ENCODE peak calls at places on chromosome 10, in five cellular contexts. One of them, this sample, is unnamed.

GRCh38 chr10:73220989-73221388 is 26.1 kb downstream of the DNAJC9 start:
- DNase-seq in K562: no peak
- DNase-seq in GM12878: no peak
- DNase-seq in SK-N-SH: no peak
- DNase-seq in IMR-90: no peak
- DNase-seq in this sample: no peak

GRCh38 chr10:111076191-111076681 is 593 bp upstream of the ADRA2A start:
- DNase-seq in SK-N-SH: peak; percentile 93
- DNase-seq in K562: peak; percentile 51
- DNase-seq in GM12878: no peak
- DNase-seq in IMR-90: peak; percentile 27
- DNase-seq in this sample: peak; percentile 71

GRCh38 chr10:70267161-70267933 is 16.5 kb downstream of the NPFFR1 start:
- DNase-seq in SK-N-SH: no peak
- DNase-seq in K562: peak; percentile 43
- DNase-seq in IMR-90: peak; percentile 98
- DNase-seq in GM12878: no peak
- DNase-seq in this sample: peak; percentile 73

GRCh38 chr10:51716981-51717380 is 17.6 kb upstream of the CSTF2T start:
- DNase-seq in IMR-90: peak; percentile 40
- DNase-seq in SK-N-SH: no peak
- DNase-seq in K562: no peak
- DNase-seq in GM12878: no peak
- DNase-seq in this sample: no peak

GRCh38 chr10:21515581-21516269 is 9.8 kb downstream of the SKIDA1 start:
- DNase-seq in IMR-90: no peak
- DNase-seq in SK-N-SH: no peak
- DNase-seq in GM12878: no peak
- DNase-seq in K562: no peak
- DNase-seq in this sample: no peak

GRCh38 chr10:14688606-14689005 is 86.1 kb downstream of the FAM107B start:
- DNase-seq in IMR-90: peak; percentile 89
- DNase-seq in K562: no peak
- DNase-seq in GM12878: no peak
- DNase-seq in SK-N-SH: peak; percentile 44
- DNase-seq in this sample: no peak

GRCh38 chr10:110006358-110007170 is 1.2 kb upstream of the ADD3 start:
- DNase-seq in GM12878: no peak
- DNase-seq in IMR-90: peak; percentile 70
- DNase-seq in SK-N-SH: peak; percentile 16
- DNase-seq in K562: no peak
- DNase-seq in this sample: peak; percentile 31

GRCh38 chr10:10914129-10914528 is 103.5 kb upstream of the CELF2 start:
- DNase-seq in GM12878: no peak
- DNase-seq in SK-N-SH: no peak
- DNase-seq in IMR-90: no peak
- DNase-seq in K562: no peak
- DNase-seq in this sample: no peak

GRCh38 chr10:52883996-52884871 is 111.7 kb upstream of the MBL2 start:
- DNase-seq in K562: peak; percentile 37
- DNase-seq in GM12878: peak; percentile 25
- DNase-seq in SK-N-SH: peak; percentile 74
- DNase-seq in IMR-90: peak; percentile 67
- DNase-seq in this sample: peak; percentile 40

GRCh38 chr10:26365681-26366327 is 72.3 kb upstream of the APBB1IP start:
- DNase-seq in GM12878: no peak
- DNase-seq in K562: no peak
- DNase-seq in SK-N-SH: no peak
- DNase-seq in IMR-90: no peak
- DNase-seq in this sample: peak; percentile 73

GRCh38 chr10:34967411-34967880 is 122.7 kb downstream of the CUL2 start:
- DNase-seq in K562: no peak
- DNase-seq in IMR-90: peak; percentile 38
- DNase-seq in GM12878: no peak
- DNase-seq in SK-N-SH: no peak
- DNase-seq in this sample: no peak

GRCh38 chr10:92208736-92209135 is 82.1 kb downstream of the CPEB3 start:
- DNase-seq in K562: no peak
- DNase-seq in GM12878: no peak
- DNase-seq in IMR-90: peak; percentile 27
- DNase-seq in SK-N-SH: no peak
- DNase-seq in this sample: no peak

GRCh38 chr10:91589015-91589655 is 43.7 kb downstream of the PPP1R3C start:
- DNase-seq in IMR-90: peak; percentile 46
- DNase-seq in SK-N-SH: no peak
- DNase-seq in GM12878: no peak
- DNase-seq in K562: no peak
- DNase-seq in this sample: peak; percentile 94

GRCh38 chr10:87818505-87819273 is 663 bp upstream of the ATAD1 start:
- DNase-seq in GM12878: peak; percentile 63
- DNase-seq in IMR-90: peak; percentile 43
- DNase-seq in K562: peak; percentile 24
- DNase-seq in SK-N-SH: peak; percentile 51
- DNase-seq in this sample: peak; percentile 30

GRCh38 chr10:11823122-11823988 is at the start of gene PROSER2:
- DNase-seq in SK-N-SH: peak; percentile 82
- DNase-seq in GM12878: no peak
- DNase-seq in K562: peak; percentile 81
- DNase-seq in IMR-90: peak; percentile 52
- DNase-seq in this sample: peak; percentile 77

GRCh38 chr10:119364941-119365340 is 157.6 kb downstream of the GRK5 start:
- DNase-seq in SK-N-SH: peak; percentile 53
- DNase-seq in GM12878: no peak
- DNase-seq in IMR-90: peak; percentile 31
- DNase-seq in K562: no peak
- DNase-seq in this sample: no peak

GRCh38 chr10:7193369-7193768 is 217.5 kb downstream of the SFMBT2 start:
- DNase-seq in K562: no peak
- DNase-seq in IMR-90: no peak
- DNase-seq in GM12878: no peak
- DNase-seq in SK-N-SH: no peak
- DNase-seq in this sample: no peak

GRCh38 chr10:71471031-71471430 is 74.3 kb downstream of the CDH23 start:
- DNase-seq in SK-N-SH: no peak
- DNase-seq in GM12878: no peak
- DNase-seq in IMR-90: no peak
- DNase-seq in K562: no peak
- DNase-seq in this sample: no peak

DNA sequence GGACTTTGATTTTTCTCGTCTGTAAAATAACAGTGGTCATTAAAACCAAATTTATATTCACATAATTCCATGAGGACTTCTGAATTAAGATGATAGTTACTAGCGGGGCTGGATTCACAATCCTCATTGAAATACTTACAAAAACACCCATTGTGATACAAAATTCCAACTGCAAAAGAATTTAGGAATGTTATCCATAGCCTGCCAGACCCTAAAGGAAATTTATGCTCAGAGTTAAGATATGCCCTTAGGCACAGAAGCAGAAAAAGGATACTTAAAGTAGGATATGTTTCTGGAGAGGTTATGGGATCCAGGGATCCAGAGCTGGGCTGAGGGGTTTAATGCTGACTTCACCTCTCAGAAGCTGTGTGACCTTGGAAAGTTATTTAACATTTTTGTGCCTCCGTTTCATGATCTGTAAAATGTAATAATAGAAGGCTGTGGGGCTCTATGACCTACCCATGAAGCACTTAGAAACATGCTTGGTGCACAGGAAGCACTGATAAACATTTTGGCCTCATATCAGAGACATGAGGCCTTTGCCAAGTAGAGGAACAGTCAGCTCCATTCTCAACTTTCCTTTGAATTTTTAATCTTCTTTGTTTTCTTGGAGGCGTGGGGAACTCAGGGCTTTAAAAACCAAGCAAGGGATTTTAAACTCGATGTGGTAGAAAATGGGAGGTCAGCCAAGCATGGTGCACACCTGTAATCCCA is 744.7 kb downstream of the KCNMA1 start:
- DNase-seq in K562: no peak
- DNase-seq in GM12878: no peak
- DNase-seq in IMR-90: no peak
- DNase-seq in SK-N-SH: no peak
- DNase-seq in this sample: no peak
- TF ChIP-seq RCOR1 in K562: no peak
- TF ChIP-seq RCOR1 in GM12878: no peak
- TF ChIP-seq RCOR1 in IMR-90: no peak
- TF ChIP-seq RCOR1 in SK-N-SH: no peak
- TF ChIP-seq RCOR1 in this sample: no peak

GRCh38 chr10:78630944-78631838 is 437.6 kb upstream of the ZMIZ1 start:
- DNase-seq in K562: no peak
- DNase-seq in IMR-90: peak; percentile 61
- DNase-seq in SK-N-SH: no peak
- DNase-seq in GM12878: no peak
- DNase-seq in this sample: no peak

GRCh38 chr10:78629773-78630172 is 439.0 kb upstream of the ZMIZ1 start:
- DNase-seq in SK-N-SH: no peak
- DNase-seq in IMR-90: no peak
- DNase-seq in GM12878: no peak
- DNase-seq in K562: no peak
- DNase-seq in this sample: no peak

GRCh38 chr10:78634835-78635234 is 433.9 kb upstream of the ZMIZ1 start:
- DNase-seq in SK-N-SH: no peak
- DNase-seq in K562: no peak
- DNase-seq in GM12878: no peak
- DNase-seq in IMR-90: peak; percentile 34
- DNase-seq in this sample: no peak

GRCh38 chr10:78639629-78640028 is 429.1 kb upstream of the ZMIZ1 start:
- DNase-seq in GM12878: no peak
- DNase-seq in K562: no peak
- DNase-seq in IMR-90: no peak
- DNase-seq in SK-N-SH: no peak
- DNase-seq in this sample: no peak

GRCh38 chr10:78634389-78634815 is 434.4 kb upstream of the ZMIZ1 start:
- DNase-seq in GM12878: no peak
- DNase-seq in IMR-90: peak; percentile 45
- DNase-seq in SK-N-SH: peak; percentile 66
- DNase-seq in K562: no peak
- DNase-seq in this sample: no peak
- TF ChIP-seq RCOR1 in GM12878: no peak
- TF ChIP-seq RCOR1 in IMR-90: no peak
- TF ChIP-seq RCOR1 in SK-N-SH: peak; percentile 71
- TF ChIP-seq RCOR1 in K562: no peak
- TF ChIP-seq RCOR1 in this sample: no peak

GRCh38 chr10:129398861-129399260 is 68.2 kb upstream of the MGMT start:
- DNase-seq in GM12878: no peak
- DNase-seq in SK-N-SH: no peak
- DNase-seq in K562: no peak
- DNase-seq in IMR-90: no peak
- DNase-seq in this sample: no peak
- TF ChIP-seq RCOR1 in GM12878: no peak
- TF ChIP-seq RCOR1 in SK-N-SH: no peak
- TF ChIP-seq RCOR1 in K562: no peak
- TF ChIP-seq RCOR1 in IMR-90: no peak
- TF ChIP-seq RCOR1 in this sample: no peak

GRCh38 chr10:1295756-1296480 is 239.7 kb downstream of the WDR37 start:
- DNase-seq in SK-N-SH: no peak
- DNase-seq in K562: no peak
- DNase-seq in GM12878: no peak
- DNase-seq in IMR-90: no peak
- DNase-seq in this sample: no peak
- TF ChIP-seq RCOR1 in SK-N-SH: no peak
- TF ChIP-seq RCOR1 in K562: no peak
- TF ChIP-seq RCOR1 in GM12878: no peak
- TF ChIP-seq RCOR1 in IMR-90: no peak
- TF ChIP-seq RCOR1 in this sample: no peak

DNA sequence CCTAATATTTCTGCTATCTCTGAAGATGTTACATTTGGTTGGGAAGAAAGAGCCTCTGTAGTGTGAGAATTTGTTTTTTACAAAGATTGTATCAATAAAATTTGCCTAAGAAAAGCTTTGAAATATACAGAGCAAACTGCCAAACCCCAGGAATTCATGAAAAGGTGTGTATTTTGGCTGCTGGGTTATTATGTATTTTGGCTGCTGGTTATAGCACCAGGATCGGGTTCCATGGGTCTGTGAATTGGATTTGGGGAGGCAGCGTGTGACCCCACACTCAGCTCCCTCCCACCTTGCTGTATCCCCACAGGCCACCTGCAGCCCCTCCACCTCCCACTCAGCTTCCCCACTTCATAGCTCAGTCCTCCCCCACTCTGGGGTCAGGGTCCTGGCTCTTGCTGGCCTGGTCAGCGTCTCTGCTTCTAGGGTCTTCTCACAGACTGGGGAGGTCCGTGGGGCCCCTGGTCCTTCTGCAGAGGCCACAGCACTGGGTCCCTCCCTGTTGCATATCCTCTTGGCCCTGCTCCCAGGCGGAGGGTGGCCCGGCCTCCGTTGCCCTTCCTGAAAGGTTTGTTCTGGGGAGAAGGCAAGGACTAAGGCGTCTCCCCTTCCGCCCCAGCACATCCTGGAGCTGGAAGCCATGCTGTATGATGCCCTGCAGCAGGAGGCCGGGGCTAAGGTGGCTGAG is 24.0 kb upstream of the DPYSL4 start:
- DNase-seq in IMR-90: no peak
- DNase-seq in K562: no peak
- DNase-seq in GM12878: no peak
- DNase-seq in SK-N-SH: no peak
- DNase-seq in this sample: no peak
- TF ChIP-seq RCOR1 in IMR-90: no peak
- TF ChIP-seq RCOR1 in K562: no peak
- TF ChIP-seq RCOR1 in GM12878: no peak
- TF ChIP-seq RCOR1 in SK-N-SH: no peak
- TF ChIP-seq RCOR1 in this sample: no peak

GRCh38 chr10:124465777-124466488 is 4.3 kb downstream of the LHPP start:
- DNase-seq in IMR-90: no peak
- DNase-seq in K562: no peak
- DNase-seq in SK-N-SH: no peak
- DNase-seq in GM12878: no peak
- DNase-seq in this sample: no peak

GRCh38 chr10:124465003-124465776 is 3.6 kb downstream of the LHPP start:
- DNase-seq in SK-N-SH: no peak
- DNase-seq in K562: no peak
- DNase-seq in GM12878: peak; percentile 25
- DNase-seq in IMR-90: no peak
- DNase-seq in this sample: no peak

GRCh38 chr10:124468624-124469023 is 7.0 kb downstream of the LHPP start:
- DNase-seq in GM12878: no peak
- DNase-seq in SK-N-SH: no peak
- DNase-seq in IMR-90: no peak
- DNase-seq in K562: no peak
- DNase-seq in this sample: no peak

GRCh38 chr10:124469956-124470484 is 8.4 kb downstream of the LHPP start:
- DNase-seq in K562: no peak
- DNase-seq in SK-N-SH: no peak
- DNase-seq in IMR-90: no peak
- DNase-seq in GM12878: no peak
- DNase-seq in this sample: no peak

GRCh38 chr10:124467165-124467564 is 5.5 kb downstream of the LHPP start:
- DNase-seq in K562: no peak
- DNase-seq in SK-N-SH: no peak
- DNase-seq in IMR-90: no peak
- DNase-seq in GM12878: no peak
- DNase-seq in this sample: no peak
- TF ChIP-seq RCOR1 in K562: no peak
- TF ChIP-seq RCOR1 in SK-N-SH: no peak
- TF ChIP-seq RCOR1 in IMR-90: no peak
- TF ChIP-seq RCOR1 in GM12878: no peak
- TF ChIP-seq RCOR1 in this sample: no peak

This sample was measured in A549.